ENCODE peak calls at places on chromosomes 16 and 17, in seven cellular contexts. One of them, this sample, is unnamed.

GRCh38 chr17:17506181-17506741 is 10.1 kb upstream of the RASD1 start:
- DNase-seq in aorta: peak; percentile 46
- DNase-seq in lower lobe of right lung: peak; percentile 47
- DNase-seq in neural progenitor cell: no peak
- DNase-seq in IMR-90: no peak
- DNase-seq in suprapubic skin: no peak
- DNase-seq in pancreas: no peak
- DNase-seq in this sample: no peak

GRCh38 chr16:55628306-55628968 is 27.4 kb upstream of the SLC6A2 start:
- DNase-seq in IMR-90: no peak
- DNase-seq in suprapubic skin: no peak
- DNase-seq in pancreas: no peak
- DNase-seq in neural progenitor cell: no peak
- DNase-seq in lower lobe of right lung: no peak
- DNase-seq in aorta: no peak
- DNase-seq in this sample: no peak

GRCh38 chr17:27363322-27363721 is 69.4 kb downstream of the WSB1 start:
- DNase-seq in suprapubic skin: no peak
- DNase-seq in pancreas: no peak
- DNase-seq in IMR-90: no peak
- DNase-seq in aorta: no peak
- DNase-seq in neural progenitor cell: no peak
- DNase-seq in lower lobe of right lung: no peak
- DNase-seq in this sample: no peak

GRCh38 chr16:74726736-74727135 is 26.1 kb upstream of the MLKL start:
- DNase-seq in suprapubic skin: no peak
- DNase-seq in lower lobe of right lung: no peak
- DNase-seq in pancreas: no peak
- DNase-seq in neural progenitor cell: no peak
- DNase-seq in IMR-90: no peak
- DNase-seq in aorta: no peak
- DNase-seq in this sample: no peak

GRCh38 chr17:63700528-63701441 is 860 bp upstream of the LIMD2 start:
- DNase-seq in aorta: peak; percentile 88
- DNase-seq in lower lobe of right lung: peak; percentile 67
- DNase-seq in suprapubic skin: no peak
- DNase-seq in IMR-90: peak; percentile 29
- DNase-seq in neural progenitor cell: peak; percentile 74
- DNase-seq in pancreas: no peak
- DNase-seq in this sample: peak; percentile 53

GRCh38 chr16:65657556-65657955 is 535.7 kb upstream of the CDH11 start:
- DNase-seq in suprapubic skin: no peak
- DNase-seq in lower lobe of right lung: no peak
- DNase-seq in neural progenitor cell: no peak
- DNase-seq in aorta: no peak
- DNase-seq in IMR-90: no peak
- DNase-seq in pancreas: no peak
- DNase-seq in this sample: no peak

GRCh38 chr17:13001991-13002615 is 15.7 kb downstream of the ELAC2 start:
- DNase-seq in lower lobe of right lung: no peak
- DNase-seq in pancreas: no peak
- DNase-seq in IMR-90: peak; percentile 10
- DNase-seq in suprapubic skin: no peak
- DNase-seq in neural progenitor cell: no peak
- DNase-seq in aorta: no peak
- DNase-seq in this sample: peak; percentile 22

GRCh38 chr17:75844530-75845057 is 390 bp upstream of the UNC13D start:
- DNase-seq in neural progenitor cell: no peak
- DNase-seq in pancreas: peak; percentile 84
- DNase-seq in lower lobe of right lung: peak; percentile 87
- DNase-seq in aorta: no peak
- DNase-seq in suprapubic skin: peak; percentile 82
- DNase-seq in IMR-90: no peak
- DNase-seq in this sample: no peak

GRCh38 chr17:40326014-40326831 is 17.2 kb downstream of the RARA start:
- DNase-seq in suprapubic skin: peak; percentile 74
- DNase-seq in neural progenitor cell: no peak
- DNase-seq in IMR-90: no peak
- DNase-seq in pancreas: no peak
- DNase-seq in lower lobe of right lung: peak; percentile 63
- DNase-seq in aorta: peak; percentile 59
- DNase-seq in this sample: no peak

GRCh38 chr16:9099131-9099625 is 7.7 kb downstream of the HAPSTR1 start:
- DNase-seq in lower lobe of right lung: peak; percentile 71
- DNase-seq in aorta: no peak
- DNase-seq in pancreas: no peak
- DNase-seq in neural progenitor cell: no peak
- DNase-seq in IMR-90: peak; percentile 68
- DNase-seq in suprapubic skin: no peak
- DNase-seq in this sample: no peak

GRCh38 chr16:78607022-78607421 is 507.6 kb downstream of the WWOX start:
- DNase-seq in IMR-90: no peak
- DNase-seq in neural progenitor cell: no peak
- DNase-seq in lower lobe of right lung: no peak
- DNase-seq in aorta: no peak
- DNase-seq in suprapubic skin: no peak
- DNase-seq in pancreas: no peak
- DNase-seq in this sample: no peak

DNA sequence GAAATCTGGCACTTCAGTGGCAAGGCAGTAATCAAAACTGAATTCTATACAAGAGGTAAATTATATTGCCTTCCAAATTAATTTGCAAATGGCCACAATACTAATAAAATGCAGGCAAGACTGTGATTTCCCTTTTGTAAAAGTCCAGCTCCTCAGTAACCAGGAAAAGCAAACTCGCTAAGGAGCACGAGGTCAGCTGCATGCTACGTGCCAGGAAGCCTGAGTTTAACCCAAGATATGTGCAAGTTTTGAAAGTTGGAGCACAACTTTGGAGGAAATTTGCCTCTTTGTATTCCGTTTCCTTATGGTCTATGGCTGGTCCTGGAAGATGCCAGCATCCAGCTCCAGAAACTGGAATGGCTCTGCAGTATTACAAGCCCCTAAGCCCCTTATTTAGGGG is 226.8 kb upstream of the DYNLRB2 start:
- DNase-seq in pancreas: no peak
- DNase-seq in lower lobe of right lung: no peak
- DNase-seq in suprapubic skin: no peak
- DNase-seq in aorta: no peak
- DNase-seq in IMR-90: no peak
- DNase-seq in neural progenitor cell: no peak
- DNase-seq in this sample: no peak
- H3K4me1 ChIP-seq in pancreas: no peaks in the 10 kb centered on the region
- H3K4me1 ChIP-seq in lower lobe of right lung: no peaks in the 10 kb centered on the region
- H3K4me1 ChIP-seq in suprapubic skin: no peaks in the 10 kb centered on the region
- H3K4me1 ChIP-seq in aorta: no peaks in the 10 kb centered on the region
- H3K4me1 ChIP-seq in IMR-90: no peaks in the 10 kb centered on the region
- H3K4me1 ChIP-seq in neural progenitor cell: no peaks in the 10 kb centered on the region
- H3K4me1 ChIP-seq in this sample: peaks cover 3% of the 10 kb centered on the region

GRCh38 chr16:85015481-85016177 is 4.3 kb upstream of the ZDHHC7 start:
- DNase-seq in aorta: no peak
- DNase-seq in suprapubic skin: no peak
- DNase-seq in lower lobe of right lung: no peak
- DNase-seq in neural progenitor cell: no peak
- DNase-seq in pancreas: no peak
- DNase-seq in IMR-90: peak; percentile 48
- DNase-seq in this sample: no peak
- H3K4me3 ChIP-seq in aorta: no peak overlapping the region
- H3K4me3 ChIP-seq in suprapubic skin: no peak overlapping the region
- H3K4me3 ChIP-seq in lower lobe of right lung: no peak overlapping the region
- H3K4me3 ChIP-seq in neural progenitor cell: no peak overlapping the region
- H3K4me3 ChIP-seq in pancreas: no peak overlapping the region
- H3K4me3 ChIP-seq in IMR-90: no peak overlapping the region
- H3K4me3 ChIP-seq in this sample: no peak overlapping the region

DNA sequence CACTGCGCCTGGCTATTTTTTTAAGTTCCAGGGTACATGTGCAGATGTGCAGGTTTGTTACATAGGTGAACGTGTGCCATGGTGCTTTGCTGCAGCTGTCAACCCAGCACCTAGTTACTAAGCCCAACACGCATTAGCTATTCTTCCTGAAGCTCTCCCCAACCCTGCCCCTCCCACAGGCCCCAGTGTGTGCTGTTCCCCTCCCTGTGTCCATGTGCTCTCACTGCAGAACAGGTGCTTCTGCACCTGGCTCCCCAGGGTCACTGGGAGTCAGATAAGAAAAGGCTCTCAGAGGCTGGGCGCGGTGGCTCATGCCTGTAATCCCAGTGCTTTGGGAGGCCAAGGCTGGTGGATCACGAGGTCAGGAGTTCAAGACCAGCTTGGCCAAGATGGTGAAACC is 6.2 kb downstream of the HASPIN start:
- DNase-seq in neural progenitor cell: no peak
- DNase-seq in IMR-90: no peak
- DNase-seq in pancreas: no peak
- DNase-seq in lower lobe of right lung: no peak
- DNase-seq in suprapubic skin: no peak
- DNase-seq in aorta: no peak
- DNase-seq in this sample: no peak
- H3K4me1 ChIP-seq in neural progenitor cell: peaks cover 4% of the 10 kb centered on the region
- H3K4me1 ChIP-seq in IMR-90: peaks cover 16% of the 10 kb centered on the region
- H3K4me1 ChIP-seq in pancreas: no peaks in the 10 kb centered on the region
- H3K4me1 ChIP-seq in lower lobe of right lung: no peaks in the 10 kb centered on the region
- H3K4me1 ChIP-seq in suprapubic skin: no peaks in the 10 kb centered on the region
- H3K4me1 ChIP-seq in aorta: no peaks in the 10 kb centered on the region
- H3K4me1 ChIP-seq in this sample: no peaks in the 10 kb centered on the region

GRCh38 chr16:85333744-85334640 is 221.7 kb upstream of the CIBAR2 start:
- DNase-seq in neural progenitor cell: no peak
- DNase-seq in aorta: no peak
- DNase-seq in pancreas: no peak
- DNase-seq in suprapubic skin: no peak
- DNase-seq in lower lobe of right lung: no peak
- DNase-seq in IMR-90: no peak
- DNase-seq in this sample: no peak
- H3K4me3 ChIP-seq in neural progenitor cell: peak overlapping the region; percentile 47
- H3K4me3 ChIP-seq in aorta: no peak overlapping the region
- H3K4me3 ChIP-seq in pancreas: no peak overlapping the region
- H3K4me3 ChIP-seq in suprapubic skin: no peak overlapping the region
- H3K4me3 ChIP-seq in lower lobe of right lung: no peak overlapping the region
- H3K4me3 ChIP-seq in IMR-90: no peak overlapping the region
- H3K4me3 ChIP-seq in this sample: no peak overlapping the region

DNA sequence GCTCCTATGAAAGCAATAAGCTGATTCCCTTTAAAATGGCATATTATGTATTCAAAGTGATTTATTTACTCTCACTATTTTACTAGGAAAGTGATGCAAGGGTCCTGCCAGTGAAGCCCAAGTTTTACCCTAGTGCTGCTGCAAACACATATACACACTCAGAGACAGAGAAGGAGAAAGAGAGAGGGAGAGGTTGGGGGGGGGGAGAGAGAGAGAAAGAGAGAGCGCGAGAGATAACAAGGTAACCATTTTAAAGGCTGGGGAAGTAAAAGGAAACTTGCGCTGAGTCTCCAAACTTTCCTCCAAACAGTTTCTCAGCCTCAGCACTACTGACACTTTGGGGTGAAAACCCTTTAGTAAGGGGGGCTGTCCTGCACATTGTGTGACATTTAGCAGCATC is 5.9 kb downstream of the USP31 start:
- DNase-seq in aorta: no peak
- DNase-seq in IMR-90: no peak
- DNase-seq in suprapubic skin: no peak
- DNase-seq in lower lobe of right lung: no peak
- DNase-seq in neural progenitor cell: no peak
- DNase-seq in pancreas: no peak
- DNase-seq in this sample: no peak
- H3K4me1 ChIP-seq in aorta: no peaks in the 10 kb centered on the region
- H3K4me1 ChIP-seq in IMR-90: peaks cover 8% of the 10 kb centered on the region
- H3K4me1 ChIP-seq in suprapubic skin: peaks cover 77% of the 10 kb centered on the region
- H3K4me1 ChIP-seq in lower lobe of right lung: peaks cover 36% of the 10 kb centered on the region
- H3K4me1 ChIP-seq in neural progenitor cell: peaks cover 29% of the 10 kb centered on the region
- H3K4me1 ChIP-seq in pancreas: peaks cover 13% of the 10 kb centered on the region
- H3K4me1 ChIP-seq in this sample: peaks cover 47% of the 10 kb centered on the region

GRCh38 chr16:84596801-84597517 is 20.9 kb downstream of the COTL1 start:
- DNase-seq in lower lobe of right lung: no peak
- DNase-seq in pancreas: no peak
- DNase-seq in IMR-90: no peak
- DNase-seq in aorta: peak; percentile 28
- DNase-seq in neural progenitor cell: no peak
- DNase-seq in suprapubic skin: no peak
- DNase-seq in this sample: no peak
- H3K4me3 ChIP-seq in lower lobe of right lung: no peak overlapping the region
- H3K4me3 ChIP-seq in pancreas: no peak overlapping the region
- H3K4me3 ChIP-seq in IMR-90: no peak overlapping the region
- H3K4me3 ChIP-seq in aorta: no peak overlapping the region
- H3K4me3 ChIP-seq in neural progenitor cell: no peak overlapping the region
- H3K4me3 ChIP-seq in suprapubic skin: no peak overlapping the region
- H3K4me3 ChIP-seq in this sample: no peak overlapping the region

GRCh38 chr17:50210249-50211225 is 9.1 kb upstream of the COL1A1 start:
- DNase-seq in lower lobe of right lung: no peak
- DNase-seq in suprapubic skin: peak; percentile 86
- DNase-seq in IMR-90: peak; percentile 99
- DNase-seq in pancreas: no peak
- DNase-seq in neural progenitor cell: peak; percentile 48
- DNase-seq in aorta: peak; percentile 93
- DNase-seq in this sample: peak; percentile 63

GRCh38 chr17:50207792-50208567 is 6.5 kb upstream of the COL1A1 start:
- DNase-seq in neural progenitor cell: no peak
- DNase-seq in aorta: no peak
- DNase-seq in suprapubic skin: no peak
- DNase-seq in pancreas: no peak
- DNase-seq in IMR-90: no peak
- DNase-seq in lower lobe of right lung: no peak
- DNase-seq in this sample: no peak

GRCh38 chr17:50209133-50209471 is 7.7 kb upstream of the COL1A1 start:
- DNase-seq in suprapubic skin: peak; percentile 29
- DNase-seq in neural progenitor cell: no peak
- DNase-seq in lower lobe of right lung: no peak
- DNase-seq in aorta: no peak
- DNase-seq in pancreas: no peak
- DNase-seq in IMR-90: no peak
- DNase-seq in this sample: no peak

GRCh38 chr17:50208611-50209061 is 7.2 kb upstream of the COL1A1 start:
- DNase-seq in suprapubic skin: peak; percentile 63
- DNase-seq in neural progenitor cell: no peak
- DNase-seq in aorta: no peak
- DNase-seq in lower lobe of right lung: no peak
- DNase-seq in IMR-90: no peak
- DNase-seq in pancreas: no peak
- DNase-seq in this sample: peak; percentile 32

DNA sequence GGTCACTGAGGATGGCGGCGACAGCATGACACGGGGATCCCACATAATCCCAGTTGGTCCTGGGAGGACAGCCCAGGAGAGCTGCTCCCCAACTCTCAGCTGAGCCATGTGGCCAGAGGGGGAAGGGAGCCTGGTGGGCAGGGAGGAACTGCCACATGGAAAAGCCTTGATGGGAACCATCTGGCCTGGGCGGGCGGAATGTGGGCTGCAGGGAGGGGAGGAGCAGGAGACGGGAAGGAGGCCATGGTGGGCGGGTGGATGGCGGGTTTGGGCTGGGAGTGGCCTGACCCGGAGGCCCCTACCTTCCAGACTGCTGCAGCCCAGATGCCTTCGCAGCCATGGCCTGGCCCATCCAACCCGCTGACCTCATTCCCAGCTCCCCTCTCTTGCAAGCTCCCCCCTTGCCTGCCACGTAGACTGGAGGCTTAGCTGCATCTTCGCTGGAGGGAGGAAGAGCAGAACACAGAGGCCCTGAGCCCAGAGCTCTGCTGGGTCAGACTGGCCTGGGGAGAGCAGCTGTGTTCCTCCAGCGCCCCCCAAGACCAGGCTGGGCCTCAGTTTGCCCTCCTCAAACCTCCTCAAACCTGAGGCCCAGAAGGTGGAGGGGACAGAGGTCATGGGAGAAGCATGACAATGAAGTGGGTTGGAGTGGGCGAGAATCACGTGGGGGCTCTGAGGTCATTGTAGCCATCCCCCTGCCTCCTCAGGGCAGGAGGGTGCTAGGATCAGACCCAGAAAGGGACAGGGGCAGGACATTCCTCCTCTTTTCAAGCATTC is 8.2 kb upstream of the COL1A1 start:
- DNase-seq in neural progenitor cell: peak; percentile 70
- DNase-seq in aorta: peak; percentile 96
- DNase-seq in lower lobe of right lung: peak; percentile 68
- DNase-seq in pancreas: peak; percentile 57
- DNase-seq in IMR-90: peak; percentile 100
- DNase-seq in suprapubic skin: peak; percentile 97
- DNase-seq in this sample: peak; percentile 84
- H3K4me1 ChIP-seq in neural progenitor cell: peaks cover 46% of the 10 kb centered on the region
- H3K4me1 ChIP-seq in aorta: peaks cover 3% of the 10 kb centered on the region
- H3K4me1 ChIP-seq in lower lobe of right lung: peaks cover 33% of the 10 kb centered on the region
- H3K4me1 ChIP-seq in pancreas: no peaks in the 10 kb centered on the region
- H3K4me1 ChIP-seq in IMR-90: peaks cover 69% of the 10 kb centered on the region
- H3K4me1 ChIP-seq in suprapubic skin: peaks cover 72% of the 10 kb centered on the region
- H3K4me1 ChIP-seq in this sample: peaks cover 50% of the 10 kb centered on the region

This sample was measured in cardiac muscle cell.